ENCODE peak calls at places on chromosomes 4 and X, in nine cellular contexts. One of them, this sample, is unnamed.

GRCh38 chr4:175421506-175421905 is 390.6 kb downstream of the GPM6A start:
- DNase-seq in left ventricle myocardium inferior: no peak
- DNase-seq in fibroblast of pulmonary artery: no peak
- DNase-seq in mesothelial cell of epicardium: no peak
- DNase-seq in lower lobe of right lung: no peak
- DNase-seq in endodermal cell: no peak
- DNase-seq in testis: no peak
- DNase-seq in WERI-Rb-1: no peak
- DNase-seq in psoas muscle: no peak
- DNase-seq in this sample: no peak

GRCh38 chrX:148662014-148662413 is 161.6 kb downstream of the AFF2 start:
- DNase-seq in fibroblast of pulmonary artery: no peak
- DNase-seq in endodermal cell: no peak
- DNase-seq in lower lobe of right lung: no peak
- DNase-seq in WERI-Rb-1: no peak
- DNase-seq in testis: no peak
- DNase-seq in psoas muscle: no peak
- DNase-seq in left ventricle myocardium inferior: no peak
- DNase-seq in mesothelial cell of epicardium: no peak
- DNase-seq in this sample: no peak

GRCh38 chr4:138639018-138639876 is 376.3 kb upstream of the NOCT start:
- DNase-seq in lower lobe of right lung: no peak
- DNase-seq in testis: no peak
- DNase-seq in mesothelial cell of epicardium: no peak
- DNase-seq in left ventricle myocardium inferior: no peak
- DNase-seq in fibroblast of pulmonary artery: peak
- DNase-seq in WERI-Rb-1: no peak
- DNase-seq in endodermal cell: no peak
- DNase-seq in psoas muscle: no peak
- DNase-seq in this sample: peak

GRCh38 chrX:9911479-9911878 is 55.7 kb upstream of the CLDN34 start:
- DNase-seq in endodermal cell: no peak
- DNase-seq in testis: no peak
- DNase-seq in lower lobe of right lung: no peak
- DNase-seq in psoas muscle: no peak
- DNase-seq in left ventricle myocardium inferior: no peak
- DNase-seq in mesothelial cell of epicardium: no peak
- DNase-seq in WERI-Rb-1: no peak
- DNase-seq in fibroblast of pulmonary artery: peak
- DNase-seq in this sample: peak

GRCh38 chr4:109721033-109721432 is 8.8 kb downstream of the PLA2G12A start:
- DNase-seq in mesothelial cell of epicardium: no peak
- DNase-seq in WERI-Rb-1: no peak
- DNase-seq in testis: no peak
- DNase-seq in left ventricle myocardium inferior: no peak
- DNase-seq in psoas muscle: no peak
- DNase-seq in endodermal cell: no peak
- DNase-seq in lower lobe of right lung: no peak
- DNase-seq in fibroblast of pulmonary artery: peak
- DNase-seq in this sample: no peak

GRCh38 chr4:182338731-182339130 is 95.5 kb downstream of the TENM3 start:
- DNase-seq in endodermal cell: no peak
- DNase-seq in psoas muscle: no peak
- DNase-seq in WERI-Rb-1: no peak
- DNase-seq in mesothelial cell of epicardium: no peak
- DNase-seq in lower lobe of right lung: no peak
- DNase-seq in testis: no peak
- DNase-seq in fibroblast of pulmonary artery: no peak
- DNase-seq in left ventricle myocardium inferior: no peak
- DNase-seq in this sample: no peak

GRCh38 chr4:8140915-8141314 is 17.7 kb downstream of the ABLIM2 start:
- DNase-seq in psoas muscle: no peak
- DNase-seq in lower lobe of right lung: no peak
- DNase-seq in testis: no peak
- DNase-seq in endodermal cell: no peak
- DNase-seq in mesothelial cell of epicardium: no peak
- DNase-seq in WERI-Rb-1: peak
- DNase-seq in fibroblast of pulmonary artery: no peak
- DNase-seq in left ventricle myocardium inferior: no peak
- DNase-seq in this sample: no peak

GRCh38 chr4:84269531-84269930 is 229.6 kb downstream of the NKX6-1 start:
- DNase-seq in lower lobe of right lung: no peak
- DNase-seq in endodermal cell: no peak
- DNase-seq in WERI-Rb-1: no peak
- DNase-seq in mesothelial cell of epicardium: no peak
- DNase-seq in psoas muscle: no peak
- DNase-seq in left ventricle myocardium inferior: no peak
- DNase-seq in testis: no peak
- DNase-seq in fibroblast of pulmonary artery: no peak
- DNase-seq in this sample: no peak

GRCh38 chr4:101277661-101278060 is 69.7 kb downstream of the PPP3CA start:
- DNase-seq in endodermal cell: no peak
- DNase-seq in fibroblast of pulmonary artery: peak
- DNase-seq in lower lobe of right lung: no peak
- DNase-seq in WERI-Rb-1: no peak
- DNase-seq in psoas muscle: no peak
- DNase-seq in mesothelial cell of epicardium: no peak
- DNase-seq in left ventricle myocardium inferior: no peak
- DNase-seq in testis: no peak
- DNase-seq in this sample: peak

GRCh38 chr4:176988226-176988625 is 195.5 kb upstream of the VEGFC start:
- DNase-seq in fibroblast of pulmonary artery: peak
- DNase-seq in left ventricle myocardium inferior: no peak
- DNase-seq in endodermal cell: no peak
- DNase-seq in testis: no peak
- DNase-seq in lower lobe of right lung: no peak
- DNase-seq in psoas muscle: no peak
- DNase-seq in mesothelial cell of epicardium: no peak
- DNase-seq in WERI-Rb-1: no peak
- DNase-seq in this sample: peak

GRCh38 chr4:104941661-104942062 is 205.0 kb upstream of the TET2 start:
- DNase-seq in fibroblast of pulmonary artery: no peak
- DNase-seq in left ventricle myocardium inferior: no peak
- DNase-seq in endodermal cell: no peak
- DNase-seq in WERI-Rb-1: no peak
- DNase-seq in psoas muscle: no peak
- DNase-seq in lower lobe of right lung: no peak
- DNase-seq in mesothelial cell of epicardium: no peak
- DNase-seq in testis: no peak
- DNase-seq in this sample: no peak

GRCh38 chr4:153465922-153466636 is at the start of gene TMEM131L:
- DNase-seq in endodermal cell: peak
- DNase-seq in psoas muscle: peak
- DNase-seq in testis: peak
- DNase-seq in WERI-Rb-1: peak
- DNase-seq in lower lobe of right lung: peak
- DNase-seq in mesothelial cell of epicardium: peak
- DNase-seq in left ventricle myocardium inferior: peak
- DNase-seq in fibroblast of pulmonary artery: peak
- DNase-seq in this sample: peak

GRCh38 chrX:71291381-71291780 is 7.9 kb downstream of the NONO start:
- DNase-seq in endodermal cell: no peak
- DNase-seq in left ventricle myocardium inferior: no peak
- DNase-seq in psoas muscle: no peak
- DNase-seq in fibroblast of pulmonary artery: peak
- DNase-seq in WERI-Rb-1: no peak
- DNase-seq in lower lobe of right lung: peak
- DNase-seq in testis: peak
- DNase-seq in mesothelial cell of epicardium: no peak
- DNase-seq in this sample: peak

GRCh38 chr4:159946983-159947645 is 844.2 kb downstream of the RAPGEF2 start:
- DNase-seq in testis: no peak
- DNase-seq in left ventricle myocardium inferior: no peak
- DNase-seq in fibroblast of pulmonary artery: peak
- DNase-seq in mesothelial cell of epicardium: no peak
- DNase-seq in endodermal cell: no peak
- DNase-seq in lower lobe of right lung: no peak
- DNase-seq in WERI-Rb-1: no peak
- DNase-seq in psoas muscle: no peak
- DNase-seq in this sample: peak

GRCh38 chr4:149838036-149838435 is 22.4 kb upstream of the IQCM start:
- DNase-seq in testis: no peak
- DNase-seq in fibroblast of pulmonary artery: no peak
- DNase-seq in lower lobe of right lung: no peak
- DNase-seq in left ventricle myocardium inferior: no peak
- DNase-seq in psoas muscle: no peak
- DNase-seq in endodermal cell: no peak
- DNase-seq in mesothelial cell of epicardium: no peak
- DNase-seq in WERI-Rb-1: no peak
- DNase-seq in this sample: no peak

DNA sequence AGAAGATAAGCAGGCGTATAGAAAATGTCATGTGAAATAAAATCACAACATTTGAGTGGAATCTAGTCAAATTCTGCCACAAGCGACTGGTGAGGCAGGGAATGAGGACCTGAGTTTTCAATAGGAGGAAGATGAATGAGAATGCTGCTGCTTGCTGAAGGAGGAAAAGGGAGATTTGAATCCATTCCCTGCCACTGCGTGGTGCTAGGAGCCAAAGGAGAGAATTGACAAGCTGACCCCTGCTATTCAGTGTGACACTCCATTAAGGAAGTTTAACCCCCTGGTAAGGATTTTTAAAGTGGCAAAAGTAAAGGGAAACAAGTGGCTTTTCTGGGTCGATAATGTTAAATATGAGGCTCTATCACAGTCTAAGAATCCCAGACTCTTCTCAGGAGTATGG is 314.0 kb downstream of the NAF1 start:
- DNase-seq in WERI-Rb-1: no peak
- DNase-seq in mesothelial cell of epicardium: no peak
- DNase-seq in left ventricle myocardium inferior: no peak
- DNase-seq in lower lobe of right lung: no peak
- DNase-seq in endodermal cell: peak
- DNase-seq in testis: no peak
- DNase-seq in psoas muscle: no peak
- DNase-seq in fibroblast of pulmonary artery: no peak
- DNase-seq in this sample: no peak
- TF ChIP-seq CTCF in WERI-Rb-1: no peak
- TF ChIP-seq CTCF in mesothelial cell of epicardium: no peak
- TF ChIP-seq CTCF in left ventricle myocardium inferior: no peak
- TF ChIP-seq CTCF in lower lobe of right lung: no peak
- TF ChIP-seq CTCF in endodermal cell: peak
- TF ChIP-seq CTCF in testis: no peak
- TF ChIP-seq CTCF in psoas muscle: no peak
- TF ChIP-seq CTCF in fibroblast of pulmonary artery: no peak
- TF ChIP-seq CTCF in this sample: no peak

GRCh38 chrX:57329008-57329407 is 42.5 kb downstream of the FAAH2 start:
- DNase-seq in testis: no peak
- DNase-seq in fibroblast of pulmonary artery: no peak
- DNase-seq in mesothelial cell of epicardium: no peak
- DNase-seq in WERI-Rb-1: no peak
- DNase-seq in left ventricle myocardium inferior: no peak
- DNase-seq in endodermal cell: no peak
- DNase-seq in lower lobe of right lung: no peak
- DNase-seq in psoas muscle: no peak
- DNase-seq in this sample: no peak
- TF ChIP-seq CTCF in testis: no peak
- TF ChIP-seq CTCF in fibroblast of pulmonary artery: no peak
- TF ChIP-seq CTCF in mesothelial cell of epicardium: no peak
- TF ChIP-seq CTCF in WERI-Rb-1: peak
- TF ChIP-seq CTCF in left ventricle myocardium inferior: no peak
- TF ChIP-seq CTCF in endodermal cell: peak
- TF ChIP-seq CTCF in lower lobe of right lung: peak
- TF ChIP-seq CTCF in psoas muscle: no peak
- TF ChIP-seq CTCF in this sample: no peak

DNA sequence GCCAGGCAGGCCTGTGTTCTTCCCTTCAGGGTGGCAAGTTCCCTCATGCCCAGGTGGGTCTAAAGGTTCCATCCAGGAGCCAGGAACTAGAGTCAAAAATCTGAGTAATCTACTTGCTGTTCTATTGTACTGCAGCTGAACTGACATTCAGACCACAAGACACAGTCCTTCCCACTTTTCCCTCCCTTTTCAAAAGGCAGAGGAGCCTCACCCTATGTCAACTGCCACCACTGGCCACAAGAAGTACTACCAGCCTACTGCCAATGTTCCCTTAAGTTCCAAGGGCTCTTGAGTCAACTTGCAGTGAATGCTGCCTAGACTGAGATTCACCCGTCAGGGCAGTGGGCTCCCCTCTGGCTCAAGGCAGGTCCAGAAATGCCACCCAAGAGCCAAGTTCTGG is 133.5 kb downstream of the FAM47B start:
- DNase-seq in endodermal cell: peak
- DNase-seq in testis: no peak
- DNase-seq in psoas muscle: no peak
- DNase-seq in lower lobe of right lung: no peak
- DNase-seq in mesothelial cell of epicardium: no peak
- DNase-seq in left ventricle myocardium inferior: no peak
- DNase-seq in WERI-Rb-1: no peak
- DNase-seq in fibroblast of pulmonary artery: no peak
- DNase-seq in this sample: no peak
- TF ChIP-seq CTCF in endodermal cell: peak
- TF ChIP-seq CTCF in testis: no peak
- TF ChIP-seq CTCF in psoas muscle: no peak
- TF ChIP-seq CTCF in lower lobe of right lung: no peak
- TF ChIP-seq CTCF in mesothelial cell of epicardium: no peak
- TF ChIP-seq CTCF in left ventricle myocardium inferior: no peak
- TF ChIP-seq CTCF in WERI-Rb-1: peak
- TF ChIP-seq CTCF in fibroblast of pulmonary artery: no peak
- TF ChIP-seq CTCF in this sample: no peak

DNA sequence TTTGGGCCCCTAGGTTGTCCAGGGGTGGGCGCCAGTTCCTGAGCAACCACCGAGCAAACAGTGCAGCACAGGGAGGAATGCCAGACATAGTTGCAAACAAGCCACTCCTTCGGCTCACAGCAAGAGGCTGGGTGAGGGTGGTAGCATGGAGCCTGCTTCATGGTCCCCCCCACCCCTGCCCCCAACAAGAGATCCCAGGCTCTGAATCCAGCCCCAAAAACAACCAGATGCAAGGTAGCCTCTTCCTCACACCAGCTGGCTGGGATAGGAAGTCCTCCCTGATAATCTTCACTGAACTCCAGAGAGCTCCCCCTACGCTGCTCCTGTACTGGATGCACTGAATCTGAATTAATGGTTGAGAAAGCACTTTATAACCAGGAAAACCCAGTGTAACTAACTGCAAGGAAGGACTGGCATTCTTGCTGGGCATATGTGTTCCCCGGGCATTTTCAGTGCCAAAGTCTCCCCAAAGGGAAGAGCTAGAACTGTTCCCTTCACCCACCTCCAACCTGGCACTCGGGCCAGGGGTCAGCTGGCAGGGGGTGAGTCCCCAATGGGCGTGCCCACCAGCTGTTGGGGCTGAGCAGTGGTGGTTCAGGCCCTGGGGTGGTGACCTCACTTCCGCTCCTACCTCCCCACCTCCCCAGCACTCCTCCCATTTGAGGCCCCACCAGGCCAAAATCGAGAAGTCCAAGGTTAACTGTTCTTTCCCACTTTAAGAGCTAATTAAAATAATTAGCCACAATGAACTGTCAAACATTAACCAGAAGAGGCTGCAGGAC is 1.5 kb downstream of the ELF4 start:
- DNase-seq in endodermal cell: peak
- DNase-seq in psoas muscle: peak
- DNase-seq in left ventricle myocardium inferior: peak
- DNase-seq in fibroblast of pulmonary artery: no peak
- DNase-seq in WERI-Rb-1: no peak
- DNase-seq in mesothelial cell of epicardium: no peak
- DNase-seq in testis: no peak
- DNase-seq in lower lobe of right lung: peak
- DNase-seq in this sample: peak
- TF ChIP-seq CTCF in endodermal cell: peak
- TF ChIP-seq CTCF in psoas muscle: no peak
- TF ChIP-seq CTCF in left ventricle myocardium inferior: no peak
- TF ChIP-seq CTCF in fibroblast of pulmonary artery: no peak
- TF ChIP-seq CTCF in WERI-Rb-1: no peak
- TF ChIP-seq CTCF in mesothelial cell of epicardium: no peak
- TF ChIP-seq CTCF in testis: no peak
- TF ChIP-seq CTCF in lower lobe of right lung: no peak
- TF ChIP-seq CTCF in this sample: peak